ENCODE peak calls at places on chromosomes 11 and 22, in ten cellular contexts. L, Q, Z, P, V, O, W, Y, J and E are unnamed samples.

GRCh38 chr11:122122179-122122578 is 6.2 kb upstream of the BLID start:
- DNase-seq in Q (no peak), L (no peak), Y (no peak), O (no peak), W (no peak), V (no peak), Z (no peak), P (no peak), J (no peak), E (no peak)

GRCh38 chr11:65546217-65546958 is 11.8 kb downstream of the LTBP3 start:
- DNase-seq in L (no peak), O (peak), Z (no peak), V (peak), Q (peak), W (peak), J (peak), P (peak), Y (peak), E (peak)

GRCh38 chr11:9750551-9750950 is 86.7 kb downstream of the SWAP70 start:
- DNase-seq in V (no peak), P (no peak), Q (no peak), Z (no peak), W (no peak), J (no peak), O (no peak), L (no peak), Y (no peak), E (no peak)

GRCh38 chr11:1508491-1508891 is 21.9 kb upstream of the MOB2 start:
- DNase-seq in O (peak), L (no peak), V (no peak), P (no peak), Y (no peak), J (no peak), Z (no peak), W (no peak), Q (no peak), E (no peak)

GRCh38 chr11:130323452-130324448 is 9.0 kb upstream of the ZBTB44 start:
- DNase-seq in L (peak), Y (no peak), Q (no peak), O (no peak), V (no peak), W (no peak), J (no peak), P (no peak), Z (no peak), E (peak)

GRCh38 chr11:94728541-94728940 is 39.6 kb upstream of the AMOTL1 start:
- DNase-seq in P (no peak), L (peak), Z (no peak), J (no peak), O (no peak), W (no peak), V (no peak), Q (no peak), Y (no peak), E (peak)

GRCh38 chr11:37811349-37811748 is 1213.3 kb upstream of the RAG2 start:
- DNase-seq in V (no peak), Q (no peak), Y (no peak), W (no peak), L (no peak), Z (no peak), J (no peak), O (no peak), P (no peak), E (no peak)

GRCh38 chr11:75306529-75306928 is 44.9 kb downstream of the ARRB1 start:
- DNase-seq in O (peak), P (no peak), Q (no peak), V (no peak), J (no peak), L (no peak), Z (no peak), W (no peak), Y (no peak), E (no peak)

DNA sequence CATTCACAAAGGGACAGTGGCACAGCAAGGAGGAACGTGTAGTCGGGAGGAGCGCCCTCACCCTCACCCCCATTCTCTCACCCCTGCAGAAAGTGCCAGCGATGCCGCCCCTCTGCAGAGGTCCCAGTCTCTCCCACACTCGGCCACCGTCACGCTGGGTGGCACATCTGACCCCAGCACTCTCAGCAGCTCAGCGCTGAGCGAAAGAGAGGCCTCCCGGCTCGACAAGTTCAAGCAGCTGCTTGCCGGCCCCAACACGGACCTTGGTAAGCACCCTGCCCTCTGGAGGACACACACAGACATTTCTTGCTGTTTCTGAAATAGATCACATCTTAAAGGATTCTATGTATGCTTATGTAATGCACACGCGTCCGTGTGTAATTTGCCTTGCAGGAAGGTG is 34.9 kb downstream of the TBC1D22A start:
- DNase-seq in V (peak), Z (no peak), L (peak), Y (peak), Q (peak), O (peak), W (no peak), J (no peak), P (no peak), E (peak)
- TF ChIP-seq CTCF in V (no peak), Z (peak), L (peak), Y (peak), Q (peak), O (peak), W (peak), J (no peak), P (no peak), E (no peak)

DNA sequence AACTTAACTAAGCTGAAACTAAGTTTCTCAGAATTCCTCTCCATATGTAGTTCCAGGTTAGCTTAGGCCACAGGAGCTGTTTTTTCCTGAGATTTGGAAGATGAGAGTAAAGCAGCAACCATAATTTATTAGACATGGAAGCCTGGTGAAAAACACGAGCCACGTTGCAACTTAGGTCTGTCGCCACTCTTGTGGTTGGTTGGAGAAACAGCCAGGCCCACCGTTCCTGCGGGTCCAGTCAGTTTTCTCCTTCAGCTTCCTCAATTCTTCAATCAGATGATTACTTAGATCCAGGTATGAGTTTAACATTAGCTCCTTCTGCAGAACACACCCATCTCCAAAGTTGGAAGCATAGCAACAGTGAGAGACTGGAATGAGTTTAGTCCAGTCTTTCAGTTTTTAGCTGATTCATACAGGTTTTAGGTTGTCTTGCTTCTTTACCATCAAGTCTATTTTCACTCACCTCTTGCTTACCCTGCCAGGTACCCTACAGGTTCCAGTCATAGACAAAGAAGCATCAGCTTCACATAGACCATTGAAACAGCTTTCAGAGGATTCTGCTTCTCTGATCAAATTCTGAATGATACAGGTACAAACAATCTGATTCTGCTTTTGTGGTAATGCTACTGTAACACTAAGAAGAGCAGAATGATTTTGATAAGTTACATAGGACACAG is 18.6 kb downstream of the CASP12 start:
- DNase-seq in Q (no peak), V (no peak), Y (no peak), Z (no peak), L (no peak), J (no peak), W (no peak), P (no peak), O (no peak), E (no peak)
- TF ChIP-seq CTCF in Q (no peak), V (no peak), Y (no peak), Z (no peak), L (no peak), J (no peak), W (peak), P (no peak), O (no peak), E (no peak)

DNA sequence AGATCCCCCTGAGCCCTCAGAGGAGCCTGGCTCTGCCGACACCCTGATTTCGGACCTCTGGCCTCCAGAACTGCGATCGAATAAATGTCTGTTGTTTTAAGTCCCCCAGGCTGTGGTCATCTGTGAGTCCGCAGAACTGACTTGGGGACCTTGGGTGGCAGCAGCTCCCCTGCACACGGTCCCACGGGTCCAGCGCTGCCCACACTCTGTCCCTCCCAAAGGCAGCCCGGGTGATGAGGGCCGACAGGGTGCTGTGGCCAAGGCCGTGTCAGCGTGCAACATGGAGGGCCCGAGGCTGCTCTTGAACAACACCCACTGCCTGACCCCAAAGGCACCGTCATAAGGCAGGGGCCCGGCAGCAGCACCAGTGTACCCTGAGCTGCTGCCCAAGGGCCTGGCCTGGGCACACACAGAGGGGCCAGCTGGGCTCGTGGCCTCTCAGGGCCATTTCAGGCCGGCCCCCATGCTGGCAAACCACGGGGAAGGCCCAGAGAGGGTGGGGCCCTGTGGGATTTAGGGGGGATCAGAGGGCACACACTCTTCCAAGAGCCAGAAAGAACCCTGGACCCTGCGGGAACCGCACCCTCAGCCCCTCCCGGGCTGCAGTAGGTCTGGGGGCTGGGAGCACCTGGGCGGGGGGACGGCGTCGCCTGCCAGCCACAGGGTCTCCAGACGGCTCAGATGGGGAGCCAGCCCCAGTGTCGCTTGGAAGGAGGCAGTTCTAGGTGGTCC is 77.1 kb upstream of the PRR5 start:
- DNase-seq in J (no peak), O (no peak), Y (no peak), Z (no peak), L (no peak), W (no peak), Q (no peak), V (no peak), P (no peak), E (no peak)
- TF ChIP-seq CTCF in J (no peak), O (no peak), Y (no peak), Z (no peak), L (no peak), W (no peak), Q (no peak), V (no peak), P (no peak), E (no peak)

GRCh38 chr11:34916014-34916809 is at the start of the genes APIP and PDHX:
- DNase-seq in P (peak), O (peak), Q (peak), Y (peak), Z (peak), J (peak), W (peak), L (peak), V (peak), E (peak)

GRCh38 chr11:34909955-34910354 is 6.2 kb downstream of the APIP start:
- DNase-seq in W (no peak), P (no peak), L (no peak), Z (no peak), Q (no peak), O (no peak), V (no peak), Y (no peak), J (no peak), E (peak)

GRCh38 chr11:34910817-34911216 is 5.4 kb downstream of the APIP start:
- DNase-seq in P (no peak), Q (no peak), L (no peak), O (no peak), V (no peak), J (peak), W (no peak), Z (no peak), Y (no peak), E (no peak)

GRCh38 chr11:34916810-34917780 is 677 bp downstream of the PDHX start:
- DNase-seq in Y (no peak), Q (no peak), P (no peak), W (no peak), O (no peak), V (no peak), J (peak), Z (no peak), L (peak), E (peak)

GRCh38 chr11:34915136-34916013 is 804 bp downstream of the APIP start:
- DNase-seq in W (no peak), Y (no peak), L (peak), Z (no peak), Q (no peak), P (no peak), V (no peak), O (no peak), J (no peak), E (peak)
- TF ChIP-seq CTCF in W (no peak), Y (no peak), L (no peak), Z (no peak), Q (no peak), P (no peak), V (no peak), O (no peak), J (no peak), E (no peak)

GRCh38 chr11:119030329-119031047 is at the start of gene SLC37A4:
- DNase-seq in O (peak), Q (peak), J (peak), W (peak), V (peak), L (peak), Z (peak), Y (peak), P (peak), E (peak)
- TF ChIP-seq CTCF in O (peak), Q (no peak), J (peak), W (no peak), V (no peak), L (no peak), Z (no peak), Y (no peak), P (peak), E (peak)

GRCh38 chr11:63572026-63572688 is 9.0 kb upstream of the PLAAT2 start:
- DNase-seq in Z (no peak), L (no peak), J (no peak), O (no peak), V (no peak), P (no peak), W (peak), Y (no peak), Q (no peak), E (no peak)
- TF ChIP-seq CTCF in Z (no peak), L (no peak), J (no peak), O (no peak), V (no peak), P (no peak), W (no peak), Y (no peak), Q (no peak), E (no peak)

GRCh38 chr22:23240639-23241389 is 60.5 kb downstream of the BCR start:
- DNase-seq in P (no peak), Q (no peak), W (peak), V (no peak), J (no peak), L (peak), Z (no peak), O (no peak), Y (no peak), E (peak)

GRCh38 chr22:23243859-23244689 is 63.8 kb downstream of the BCR start:
- DNase-seq in V (no peak), L (no peak), Z (no peak), W (no peak), J (no peak), O (no peak), Y (no peak), P (no peak), Q (no peak), E (no peak)

GRCh38 chr22:23243006-23243573 is 62.8 kb downstream of the BCR start:
- DNase-seq in W (peak), L (no peak), O (no peak), P (no peak), V (no peak), Y (peak), Z (no peak), Q (no peak), J (peak), E (no peak)

GRCh38 chr22:23241562-23242472 is 61.5 kb downstream of the BCR start:
- DNase-seq in V (no peak), J (no peak), Q (no peak), Z (no peak), P (no peak), O (no peak), Y (no peak), L (no peak), W (no peak), E (no peak)

GRCh38 chr22:23242473-23243001 is 62.2 kb downstream of the BCR start:
- DNase-seq in J (no peak), O (no peak), Y (peak), L (no peak), P (no peak), Z (no peak), Q (no peak), W (peak), V (no peak), E (no peak)
- TF ChIP-seq CTCF in J (no peak), O (no peak), Y (no peak), L (no peak), P (no peak), Z (peak), Q (no peak), W (peak), V (no peak), E (no peak)